ENCODE peak calls at places on chromosomes 5 and 9, in five cellular contexts. R is GM23248; D is HT1080; L is occipital lobe; S is stimulated activated CD4-positive, alpha-beta T cell treated with anti-CD3 and anti-CD28 coated beads, Interleukin-15, amount 100 ng/mL, for 24 hours. O is an unnamed sample.

GRCh38 chr9:120619751-120620655 is 40.0 kb upstream of the CDK5RAP2 start:
- DNase-seq in R (peak), D (peak), L (peak), S (peak), O (peak)

GRCh38 chr5:77486344-77486962 is 5.7 kb downstream of the WDR41 start:
- DNase-seq in R (no peak), D (no peak), L (no peak), S (no peak), O (no peak)

GRCh38 chr9:113911850-113912249 is 35.7 kb downstream of the ZNF618 start:
- DNase-seq in R (no peak), D (no peak), L (no peak), S (no peak), O (no peak)

GRCh38 chr9:137647096-137647709 is 28.4 kb downstream of the EHMT1 start:
- DNase-seq in R (no peak), D (no peak), L (no peak), S (no peak), O (no peak)

GRCh38 chr5:81638471-81638870 is 112.4 kb downstream of the SSBP2 start:
- DNase-seq in R (peak), D (no peak), L (no peak), S (no peak), O (no peak)

GRCh38 chr5:24623018-24623417 is 21.8 kb downstream of the CDH10 start:
- DNase-seq in R (no peak), D (no peak), L (no peak), S (no peak), O (no peak)

GRCh38 chr5:157449011-157449723 is 10.8 kb upstream of the NIPAL4 start:
- DNase-seq in R (peak), D (no peak), L (no peak), S (no peak), O (no peak)

GRCh38 chr5:96481396-96481795 is 48.3 kb upstream of the PCSK1 start:
- DNase-seq in R (peak), D (no peak), L (no peak), S (no peak), O (no peak)

GRCh38 chr9:136571525-136571924 is 25.7 kb upstream of the NOTCH1 start:
- DNase-seq in R (no peak), D (no peak), L (no peak), S (no peak), O (no peak)

GRCh38 chr5:66324357-66324756 is 180.3 kb downstream of the SREK1 start:
- DNase-seq in R (no peak), D (no peak), L (no peak), S (no peak), O (no peak)

GRCh38 chr5:28766565-28767158 is 1728.3 kb upstream of the CDH9 start:
- DNase-seq in R (peak), D (no peak), L (peak), S (peak), O (peak)

GRCh38 chr5:123537845-123538244 is 25.9 kb downstream of the CSNK1G3 start:
- DNase-seq in R (no peak), D (no peak), L (no peak), S (no peak), O (no peak)

GRCh38 chr5:177232761-177233160 is 70.8 kb downstream of the RAB24 start:
- DNase-seq in R (peak), D (peak), L (no peak), S (no peak), O (no peak)

GRCh38 chr5:111781200-111781599 is 24.2 kb upstream of the NREP start:
- DNase-seq in R (no peak), D (peak), L (peak), S (no peak), O (no peak)

O was measured in erythroblast.